ENCODE peak calls at places on chromosome 16, in four cellular contexts. F, X, Y and T are unnamed samples.

GRCh38 chr16:72029567-72030271 is 21.2 kb downstream of the DHODH start:
- DNase-seq in F (no peak), X (no peak), Y (no peak), T (no peak)

GRCh38 chr16:5895137-5895536 is 797.5 kb upstream of the EEF2KMT start:
- DNase-seq in F (no peak), X (no peak), Y (no peak), T (peak; percentile 69)

GRCh38 chr16:693766-694165 is 3.6 kb upstream of the WDR24 start:
- DNase-seq in F (no peak), X (no peak), Y (no peak), T (no peak)

GRCh38 chr16:83705856-83706255 is 101.9 kb upstream of the HSBP1 start:
- DNase-seq in F (no peak), X (no peak), Y (peak; percentile 73), T (peak; percentile 78)

GRCh38 chr16:27973678-27974077 is 89.8 kb downstream of the GSG1L start:
- DNase-seq in F (no peak), X (no peak), Y (no peak), T (no peak)

GRCh38 chr16:17828012-17828411 is 357.3 kb upstream of the XYLT1 start:
- DNase-seq in F (no peak), X (peak; percentile 90), Y (no peak), T (peak; percentile 92)

GRCh38 chr16:50284131-50284911 is 18.0 kb downstream of the ADCY7 start:
- DNase-seq in F (no peak), X (no peak), Y (no peak), T (no peak)

GRCh38 chr16:85316321-85316919 is 204.1 kb upstream of the CIBAR2 start:
- DNase-seq in F (no peak), X (peak; percentile 51), Y (peak; percentile 70), T (no peak)

GRCh38 chr16:28319476-28320022 is 27.2 kb downstream of the SBK1 start:
- DNase-seq in F (no peak), X (no peak), Y (no peak), T (no peak)

GRCh38 chr16:49821614-49822282 is 34.2 kb downstream of the ZNF423 start:
- DNase-seq in F (no peak), X (no peak), Y (no peak), T (no peak)

GRCh38 chr16:12057276-12057675 is 80.7 kb downstream of the SNX29 start:
- DNase-seq in F (no peak), X (peak; percentile 70), Y (no peak), T (peak; percentile 8)

GRCh38 chr16:1214693-1215092 is 10.4 kb downstream of the TPSG1 start:
- DNase-seq in F (no peak), X (no peak), Y (no peak), T (no peak)

GRCh38 chr16:57498031-57498430 is 11.7 kb upstream of the DOK4 start:
- DNase-seq in F (no peak), X (no peak), Y (no peak), T (no peak)

GRCh38 chr16:1173778-1174451 is 21.0 kb downstream of the CACNA1H start:
- DNase-seq in F (no peak), X (no peak), Y (no peak), T (no peak)

GRCh38 chr16:77898671-77899211 is 110.4 kb downstream of the VAT1L start:
- DNase-seq in F (no peak), X (peak; percentile 89), Y (no peak), T (peak; percentile 64)

GRCh38 chr16:58605562-58605961 is 24.1 kb downstream of the CNOT1 start:
- DNase-seq in F (no peak), X (no peak), Y (no peak), T (no peak)

GRCh38 chr16:15055141-15056053 is 477 bp downstream of the NTAN1 start:
- DNase-seq in F (no peak), X (peak; percentile 23), Y (peak; percentile 32), T (no peak)

GRCh38 chr16:83136924-83137323 is 510.2 kb downstream of the CDH13 start:
- DNase-seq in F (no peak), X (no peak), Y (no peak), T (no peak)

GRCh38 chr16:3004781-3005284 is 7.9 kb upstream of the CLDN9 start:
- DNase-seq in F (no peak), X (no peak), Y (no peak), T (no peak)

GRCh38 chr16:70342016-70342415 is 4.7 kb upstream of the DDX19A start:
- DNase-seq in F (no peak), X (no peak), Y (no peak), T (no peak)

GRCh38 chr16:11989238-11990160 is 13.0 kb downstream of the SNX29 start:
- DNase-seq in F (no peak), X (no peak), Y (no peak), T (no peak)

GRCh38 chr16:47408491-47408890 is 52.4 kb downstream of the ITFG1 start:
- DNase-seq in F (no peak), X (no peak), Y (no peak), T (no peak)

GRCh38 chr16:138049-138417 is 440 bp downstream of the NPRL3 start:
- DNase-seq in F (no peak), X (no peak), Y (no peak), T (no peak)

GRCh38 chr16:76118344-76118743 is 158.9 kb upstream of the CNTNAP4 start:
- DNase-seq in F (no peak), X (no peak), Y (no peak), T (no peak)

GRCh38 chr16:86932130-86932982 is 354.0 kb downstream of the FOXL1 start:
- DNase-seq in F (no peak), X (no peak), Y (no peak), T (no peak)
- H3K9ac ChIP-seq in F (no peak overlapping the region), X (no peak overlapping the region), Y (no peak overlapping the region), T (peak overlapping the region; percentile 83)

GRCh38 chr16:23059433-23059832 is 89.8 kb downstream of the USP31 start:
- DNase-seq in F (no peak), X (no peak), Y (no peak), T (no peak)
- H3K9ac ChIP-seq in F (no peak overlapping the region), X (no peak overlapping the region), Y (no peak overlapping the region), T (no peak overlapping the region)

GRCh38 chr16:68252383-68252782 is 7.2 kb downstream of the PLA2G15 start:
- DNase-seq in F (no peak), X (no peak), Y (no peak), T (no peak)
- H3K9ac ChIP-seq in F (no peak overlapping the region), X (no peak overlapping the region), Y (no peak overlapping the region), T (no peak overlapping the region)

GRCh38 chr16:55471448-55472097 is 7.4 kb upstream of the MMP2 start:
- DNase-seq in F (no peak), X (peak; percentile 92), Y (no peak), T (peak; percentile 90)

GRCh38 chr16:55468352-55468990 is 10.5 kb upstream of the MMP2 start:
- DNase-seq in F (no peak), X (no peak), Y (no peak), T (no peak)

GRCh38 chr16:55470533-55471371 is 8.2 kb upstream of the MMP2 start:
- DNase-seq in F (no peak), X (no peak), Y (no peak), T (no peak)

GRCh38 chr16:55467898-55468297 is 11.1 kb upstream of the MMP2 start:
- DNase-seq in F (no peak), X (no peak), Y (no peak), T (no peak)

DNA sequence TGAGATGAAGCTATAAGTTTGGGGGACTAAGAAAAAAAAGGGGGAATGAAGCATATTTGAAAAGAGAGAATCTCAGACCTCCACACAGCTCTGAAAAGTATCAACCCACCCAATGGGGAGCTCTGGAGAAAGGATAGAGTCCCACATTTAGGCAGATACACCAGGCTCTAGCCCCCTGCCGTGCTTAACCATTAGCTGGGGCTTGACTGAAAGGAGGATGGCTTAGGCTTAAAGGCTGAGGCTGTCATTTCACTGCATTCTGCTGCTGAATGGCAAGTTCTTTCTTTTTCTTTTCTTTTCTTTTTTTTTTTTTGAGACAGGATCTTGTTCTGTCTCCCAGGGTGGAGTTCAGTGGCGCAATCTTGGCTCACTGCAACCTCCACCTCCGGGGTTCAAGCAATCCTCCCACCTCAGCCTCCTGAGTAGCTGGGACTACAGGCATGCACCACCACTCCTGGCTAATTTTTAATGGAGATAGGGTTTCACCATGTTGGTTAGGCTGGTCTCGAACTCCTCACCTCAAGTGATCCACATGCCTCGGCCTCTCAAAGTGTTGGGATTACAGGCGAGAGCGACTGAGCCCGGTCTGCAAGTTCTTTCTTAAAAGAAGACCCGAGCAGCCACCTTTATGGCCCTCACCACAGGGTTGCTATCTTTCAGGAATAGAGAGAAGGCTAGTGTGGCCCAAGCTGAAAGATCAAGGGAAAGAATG is 9.0 kb upstream of the MMP2 start:
- DNase-seq in F (no peak), X (no peak), Y (no peak), T (no peak)
- H3K9ac ChIP-seq in F (no peak overlapping the region), X (no peak overlapping the region), Y (no peak overlapping the region), T (no peak overlapping the region)

GRCh38 chr16:30352488-30353401 is 2.4 kb downstream of the CD2BP2 start:
- DNase-seq in F (no peak), X (no peak), Y (no peak), T (no peak)

GRCh38 chr16:30354423-30355143 is 525 bp downstream of the CD2BP2 start:
- DNase-seq in F (no peak), X (peak; percentile 16), Y (no peak), T (no peak)

GRCh38 chr16:30355144-30355953 is at the start of gene CD2BP2:
- DNase-seq in F (peak; percentile 96), X (peak; percentile 100), Y (peak; percentile 98), T (peak; percentile 99)

GRCh38 chr16:30351586-30352419 is 3.3 kb downstream of the CD2BP2 start:
- DNase-seq in F (no peak), X (peak; percentile 90), Y (no peak), T (peak; percentile 89)

GRCh38 chr16:30353438-30354129 is 1.5 kb downstream of the CD2BP2 start:
- DNase-seq in F (no peak), X (no peak), Y (no peak), T (no peak)
- H3K9ac ChIP-seq in F (peak overlapping the region; percentile 91), X (peak overlapping the region; percentile 80), Y (peak overlapping the region; percentile 96), T (peak overlapping the region; percentile 96)

GRCh38 chr16:88050952-88051660 is 99.9 kb downstream of the BANP start:
- DNase-seq in F (no peak), X (no peak), Y (no peak), T (no peak)

GRCh38 chr16:88049561-88050545 is 98.6 kb downstream of the BANP start:
- DNase-seq in F (no peak), X (no peak), Y (no peak), T (no peak)

GRCh38 chr16:88047462-88047861 is 96.2 kb downstream of the BANP start:
- DNase-seq in F (no peak), X (no peak), Y (no peak), T (no peak)

GRCh38 chr16:88049020-88049419 is 97.8 kb downstream of the BANP start:
- DNase-seq in F (no peak), X (no peak), Y (no peak), T (no peak)

GRCh38 chr16:88045820-88046303 is 94.6 kb downstream of the BANP start:
- DNase-seq in F (no peak), X (no peak), Y (no peak), T (no peak)
- H3K9ac ChIP-seq in F (no peak overlapping the region), X (no peak overlapping the region), Y (no peak overlapping the region), T (no peak overlapping the region)

GRCh38 chr16:4216631-4217030 is 25.2 kb downstream of the SRL start:
- DNase-seq in F (no peak), X (peak; percentile 36), Y (no peak), T (no peak)
- H3K9ac ChIP-seq in F (no peak overlapping the region), X (no peak overlapping the region), Y (no peak overlapping the region), T (no peak overlapping the region)